ENCODE peak calls at places on chromosome 3, in six cellular contexts. M is NCI-H1092, B is cardiac fibroblast, Z is left cardiac atrium, N is DMS 273 treated with DMSO at 0.1 percent for 48 hours, T is uterus. C is an unnamed sample.

GRCh38 chr3:57647292-57647940 is 45.5 kb downstream of the DENND6A start:
- DNase-seq in M (no peak), B (no peak), Z (no peak), N (no peak), T (no peak), C (no peak)

GRCh38 chr3:144403040-144403457 is 431.4 kb downstream of the DIPK2A start:
- DNase-seq in M (no peak), B (peak), Z (peak), N (no peak), T (no peak), C (no peak)

GRCh38 chr3:184337315-184337714 is at the start of gene FAM131A:
- DNase-seq in M (no peak), B (no peak), Z (peak), N (no peak), T (peak), C (no peak)

GRCh38 chr3:33883538-33884203 is 85.2 kb downstream of the PDCD6IP start:
- DNase-seq in M (peak), B (peak), Z (no peak), N (no peak), T (no peak), C (no peak)

GRCh38 chr3:46386206-46386605 is 15.5 kb downstream of the CCR5 start:
- DNase-seq in M (no peak), B (peak), Z (no peak), N (no peak), T (no peak), C (no peak)

GRCh38 chr3:28081533-28081947 is 159.9 kb upstream of the CMC1 start:
- DNase-seq in M (no peak), B (no peak), Z (no peak), N (no peak), T (no peak), C (no peak)

GRCh38 chr3:8540456-8540855 is 38.8 kb downstream of the LMCD1 start:
- DNase-seq in M (no peak), B (no peak), Z (no peak), N (no peak), T (no peak), C (no peak)

GRCh38 chr3:312170-312569 is 115.6 kb downstream of the CHL1 start:
- DNase-seq in M (no peak), B (no peak), Z (no peak), N (no peak), T (no peak), C (no peak)

GRCh38 chr3:139552632-139553335 is 13.2 kb upstream of the RBP1 start:
- DNase-seq in M (no peak), B (no peak), Z (no peak), N (no peak), T (no peak), C (no peak)

GRCh38 chr3:185253645-185254410 is at the start of gene EHHADH:
- DNase-seq in M (peak), B (peak), Z (peak), N (peak), T (peak), C (peak)

GRCh38 chr3:46372492-46373359 is 2.0 kb downstream of the CCR5 start:
- DNase-seq in M (no peak), B (peak), Z (no peak), N (no peak), T (no peak), C (no peak)

GRCh38 chr3:65110661-65111060 is 422.9 kb upstream of the ADAMTS9 start:
- DNase-seq in M (no peak), B (no peak), Z (no peak), N (no peak), T (no peak), C (no peak)

GRCh38 chr3:197516517-197516889 is 39.3 kb downstream of the BDH1 start:
- DNase-seq in M (no peak), B (peak), Z (no peak), N (peak), T (no peak), C (no peak)

GRCh38 chr3:13963137-13963886 is 83.4 kb upstream of the WNT7A start:
- DNase-seq in M (no peak), B (no peak), Z (no peak), N (no peak), T (no peak), C (no peak)

GRCh38 chr3:76107935-76108570 is 322.7 kb upstream of the ZNF717 start:
- DNase-seq in M (no peak), B (peak), Z (no peak), N (no peak), T (no peak), C (no peak)

GRCh38 chr3:186411994-186412393 is 50.0 kb upstream of the DGKG start:
- DNase-seq in M (no peak), B (peak), Z (no peak), N (no peak), T (no peak), C (no peak)

GRCh38 chr3:49721165-49721860 is 1.8 kb upstream of the AMIGO3 start:
- DNase-seq in M (no peak), B (no peak), Z (no peak), N (no peak), T (peak), C (no peak)

GRCh38 chr3:132311860-132312259 is 5.3 kb upstream of the ACP3 start:
- DNase-seq in M (no peak), B (no peak), Z (no peak), N (no peak), T (no peak), C (no peak)

GRCh38 chr3:21962456-21962855 is 211.4 kb upstream of the ZNF385D start:
- DNase-seq in M (no peak), B (peak), Z (no peak), N (no peak), T (no peak), C (no peak)

C was measured in NCI-H1436.